ENCODE peak calls at places on chromosomes 1 and 21, in nine cellular contexts. B, L, G, C, F, V, D, W and U are unnamed samples.

GRCh38 chr21:45923146-45923545 is 58.4 kb upstream of the COL6A1 start:
- DNase-seq in L (peak; percentile 16), D (peak; percentile 16), V (peak; percentile 56), B (peak; percentile 58), C (peak; percentile 83), G (peak; percentile 49), W (no peak), F (no peak), U (no peak)

GRCh38 chr21:38171723-38172344 is 85.0 kb upstream of the KCNJ15 start:
- DNase-seq in C (peak; percentile 78), D (no peak), V (no peak), F (no peak), B (no peak), G (no peak), W (no peak), L (no peak), U (peak; percentile 7)

GRCh38 chr1:170742600-170742999 is 78.7 kb downstream of the PRRX1 start:
- DNase-seq in L (no peak), G (no peak), F (no peak), C (no peak), D (no peak), B (no peak), V (no peak), W (no peak), U (no peak)

GRCh38 chr1:224095867-224096266 is 18.0 kb upstream of the FBXO28 start:
- DNase-seq in D (no peak), C (no peak), G (no peak), B (no peak), L (no peak), V (no peak), W (no peak), F (no peak), U (no peak)

GRCh38 chr1:46747683-46748288 is 28.9 kb upstream of the EFCAB14 start:
- DNase-seq in C (peak; percentile 92), G (peak; percentile 64), W (no peak), L (peak; percentile 34), V (peak; percentile 53), F (peak; percentile 28), B (peak; percentile 61), D (peak; percentile 49), U (no peak)

GRCh38 chr21:44791246-44791645 is 10.4 kb downstream of the UBE2G2 start:
- DNase-seq in C (no peak), F (no peak), V (no peak), W (no peak), D (no peak), L (no peak), G (no peak), B (no peak), U (no peak)

GRCh38 chr1:183956559-183957188 is 80.9 kb downstream of the COLGALT2 start:
- DNase-seq in C (no peak), F (peak; percentile 35), L (peak; percentile 22), V (no peak), G (no peak), W (peak; percentile 94), D (no peak), B (no peak), U (peak; percentile 57)

GRCh38 chr1:203650012-203650836 is 23.6 kb downstream of the ATP2B4 start:
- DNase-seq in B (no peak), D (no peak), F (no peak), W (no peak), L (no peak), V (peak; percentile 70), C (peak; percentile 87), G (peak; percentile 89), U (no peak)

GRCh38 chr1:32500387-32501209 is 35.7 kb downstream of the ZBTB8B start:
- DNase-seq in V (peak; percentile 90), L (no peak), G (peak; percentile 83), B (peak; percentile 72), C (peak; percentile 85), D (no peak), F (no peak), W (no peak), U (peak; percentile 64)

GRCh38 chr1:177315270-177315669 is 144.5 kb downstream of the BRINP2 start:
- DNase-seq in L (no peak), F (no peak), G (no peak), W (no peak), C (no peak), B (no peak), D (no peak), V (no peak), U (no peak)

GRCh38 chr1:17438176-17438976 is 1.1 kb downstream of the RCC2 start:
- DNase-seq in D (peak; percentile 52), L (no peak), C (peak; percentile 83), B (no peak), G (peak; percentile 77), F (no peak), V (peak; percentile 83), W (no peak), U (no peak)

GRCh38 chr1:156336242-156336641 is 1.9 kb downstream of the CCT3 start:
- DNase-seq in V (no peak), C (peak; percentile 65), G (no peak), L (peak; percentile 19), F (no peak), W (no peak), D (no peak), B (no peak), U (peak; percentile 21)

GRCh38 chr1:180117764-180118116 is 36.9 kb upstream of the QSOX1 start:
- DNase-seq in D (no peak), F (no peak), C (no peak), L (peak; percentile 12), B (peak; percentile 35), W (no peak), V (no peak), G (no peak), U (no peak)

GRCh38 chr1:18950415-18951026 is 6.0 kb downstream of the IFFO2 start:
- DNase-seq in B (no peak), W (no peak), V (no peak), G (no peak), D (no peak), L (no peak), C (no peak), F (no peak), U (no peak)

GRCh38 chr1:180964056-180964455 is 51.4 kb downstream of the KIAA1614 start:
- DNase-seq in B (no peak), W (no peak), D (no peak), G (no peak), F (no peak), C (no peak), L (no peak), V (no peak), U (no peak)

GRCh38 chr1:1788646-1789431 is 10.6 kb upstream of the NADK start:
- DNase-seq in L (no peak), G (peak; percentile 41), W (no peak), D (peak; percentile 33), B (peak; percentile 28), F (no peak), V (peak; percentile 53), C (peak; percentile 72), U (no peak)

DNA sequence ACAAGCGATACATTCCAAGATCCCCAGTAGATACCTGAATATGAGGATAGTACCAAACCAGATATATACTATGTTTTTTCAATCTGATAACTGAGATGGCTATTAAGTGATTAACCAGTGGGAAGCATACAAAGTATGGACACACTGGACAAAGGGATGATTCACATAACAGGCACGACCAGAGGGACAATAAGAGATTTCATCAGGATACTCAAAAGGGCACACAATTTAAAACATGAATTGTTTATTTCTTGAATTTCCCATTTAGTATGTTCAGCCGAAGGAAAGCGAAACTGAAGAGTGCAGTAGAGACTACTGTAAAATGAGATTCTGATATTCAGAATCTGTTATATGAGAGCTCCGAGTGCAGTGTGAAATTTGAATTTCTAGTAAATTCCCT is 10.6 kb downstream of the ZZZ3 start:
- DNase-seq in G (no peak), F (no peak), V (no peak), D (no peak), L (no peak), B (no peak), W (no peak), C (no peak), U (no peak)
- TF ChIP-seq REST in G (no peak), F (no peak), V (no peak), D (no peak), L (no peak), B (no peak), W (no peak), C (no peak), U (no peak)

GRCh38 chr1:22914633-22915217 is 57.9 kb downstream of the LACTBL1 start:
- DNase-seq in D (no peak), V (no peak), B (no peak), L (no peak), W (no peak), F (no peak), C (peak; percentile 47), G (no peak), U (no peak)
- TF ChIP-seq CTCF in D (no peak), V (no peak), B (no peak), L (no peak), W (no peak), F (no peak), C (peak; percentile 60), G (no peak), U (no peak)

DNA sequence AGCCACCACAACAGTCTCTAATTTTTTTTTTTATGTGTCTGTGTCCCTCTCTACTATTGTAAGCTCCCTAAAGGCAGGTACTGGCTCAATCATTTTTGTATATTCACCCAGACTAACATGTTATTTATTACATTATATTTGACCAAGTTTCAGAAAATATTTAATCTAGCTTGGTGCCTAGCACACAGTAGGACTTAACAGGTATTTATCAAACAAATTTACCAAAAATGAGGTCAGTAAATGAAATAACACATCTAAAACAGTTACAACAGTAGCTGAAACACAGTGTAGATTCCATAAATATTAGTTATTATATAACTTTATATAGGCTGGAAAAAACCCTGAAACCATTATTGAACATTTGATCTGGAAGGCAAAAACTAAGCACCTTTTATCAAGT is 2.7 kb downstream of the NRDC start:
- DNase-seq in G (no peak), V (no peak), W (no peak), B (no peak), D (no peak), L (no peak), F (no peak), C (no peak), U (no peak)
- TF ChIP-seq REST in G (no peak), V (no peak), W (no peak), B (no peak), D (no peak), L (no peak), F (no peak), C (no peak), U (no peak)

GRCh38 chr21:31476551-31477120 is 132.6 kb upstream of the TIAM1 start:
- DNase-seq in D (no peak), W (no peak), C (no peak), F (no peak), G (no peak), B (peak; percentile 4), V (no peak), L (no peak), U (no peak)

GRCh38 chr21:31473685-31474345 is 129.8 kb upstream of the TIAM1 start:
- DNase-seq in G (no peak), B (no peak), C (no peak), F (no peak), W (no peak), V (no peak), D (no peak), L (no peak), U (no peak)

GRCh38 chr21:31475223-31475622 is 131.2 kb upstream of the TIAM1 start:
- DNase-seq in L (no peak), C (no peak), B (no peak), W (no peak), V (no peak), G (no peak), D (no peak), F (no peak), U (no peak)

GRCh38 chr21:31471865-31472264 is 127.8 kb upstream of the TIAM1 start:
- DNase-seq in C (no peak), G (no peak), D (no peak), V (no peak), L (no peak), W (no peak), B (no peak), F (no peak), U (no peak)

GRCh38 chr21:31470896-31471694 is 127.0 kb upstream of the TIAM1 start:
- DNase-seq in W (no peak), G (no peak), D (no peak), V (no peak), F (no peak), C (peak; percentile 43), B (no peak), L (no peak), U (no peak)
- TF ChIP-seq CTCF in W (no peak), G (no peak), D (no peak), V (no peak), F (no peak), C (no peak), B (no peak), L (no peak), U (no peak)